ENCODE peak calls at places on chromosomes 11 and 22, in four cellular contexts. One of them, this sample, is unnamed.

GRCh38 chr11:73528013-73528412 is 69.9 kb downstream of the FAM168A start:
- DNase-seq in A549: no peak
- DNase-seq in K562: no peak
- DNase-seq in GM12878: no peak
- DNase-seq in this sample: no peak

GRCh38 chr11:112156153-112156552 is 7.7 kb downstream of the IL18 start:
- DNase-seq in A549: no peak
- DNase-seq in K562: no peak
- DNase-seq in GM12878: no peak
- DNase-seq in this sample: peak

GRCh38 chr11:31767066-31767465 is 44.1 kb downstream of the PAX6 start:
- DNase-seq in A549: no peak
- DNase-seq in K562: no peak
- DNase-seq in GM12878: no peak
- DNase-seq in this sample: no peak

GRCh38 chr22:42819412-42820069 is 37.5 kb downstream of the ARFGAP3 start:
- DNase-seq in A549: no peak
- DNase-seq in K562: no peak
- DNase-seq in GM12878: no peak
- DNase-seq in this sample: no peak

GRCh38 chr11:64245401-64245796 is 1.3 kb downstream of the PPP1R14B start:
- DNase-seq in A549: no peak
- DNase-seq in K562: no peak
- DNase-seq in GM12878: no peak
- DNase-seq in this sample: no peak

GRCh38 chr22:21816787-21817496 is 50.5 kb downstream of the MAPK1 start:
- DNase-seq in A549: peak
- DNase-seq in K562: peak
- DNase-seq in GM12878: peak
- DNase-seq in this sample: peak

GRCh38 chr11:93623938-93624337 is 37.5 kb upstream of the CEP295 start:
- DNase-seq in A549: no peak
- DNase-seq in K562: no peak
- DNase-seq in GM12878: no peak
- DNase-seq in this sample: no peak

GRCh38 chr11:67652965-67653845 is 2.7 kb upstream of the ACY3 start:
- DNase-seq in A549: no peak
- DNase-seq in K562: no peak
- DNase-seq in GM12878: no peak
- DNase-seq in this sample: no peak

GRCh38 chr22:17706451-17706900 is 67.8 kb downstream of the BID start:
- DNase-seq in A549: peak
- DNase-seq in K562: peak
- DNase-seq in GM12878: peak
- DNase-seq in this sample: peak
- TF ChIP-seq ELK1 in A549: no peak
- TF ChIP-seq ELK1 in K562: no peak
- TF ChIP-seq ELK1 in GM12878: no peak
- TF ChIP-seq ELK1 in this sample: no peak

GRCh38 chr11:3853935-3854659 is 1.4 kb upstream of the STIM1 start:
- DNase-seq in A549: no peak
- DNase-seq in K562: peak
- DNase-seq in GM12878: peak
- DNase-seq in this sample: no peak

GRCh38 chr11:3854977-3855807 is at the start of gene STIM1:
- DNase-seq in A549: peak
- DNase-seq in K562: peak
- DNase-seq in GM12878: peak
- DNase-seq in this sample: peak

GRCh38 chr11:3853545-3853842 is 2.0 kb upstream of the STIM1 start:
- DNase-seq in A549: no peak
- DNase-seq in K562: peak
- DNase-seq in GM12878: no peak
- DNase-seq in this sample: no peak

GRCh38 chr11:3855808-3856491 is 486 bp downstream of the STIM1 start:
- DNase-seq in A549: peak
- DNase-seq in K562: peak
- DNase-seq in GM12878: no peak
- DNase-seq in this sample: no peak

GRCh38 chr11:3854660-3854976 is 846 bp upstream of the STIM1 start:
- DNase-seq in A549: no peak
- DNase-seq in K562: no peak
- DNase-seq in GM12878: no peak
- DNase-seq in this sample: no peak
- TF ChIP-seq ELK1 in A549: no peak
- TF ChIP-seq ELK1 in K562: no peak
- TF ChIP-seq ELK1 in GM12878: no peak
- TF ChIP-seq ELK1 in this sample: no peak

GRCh38 chr11:7600205-7600775 is 73.0 kb downstream of the CYB5R2 start:
- DNase-seq in A549: peak
- DNase-seq in K562: peak
- DNase-seq in GM12878: no peak
- DNase-seq in this sample: peak

GRCh38 chr11:7605544-7605943 is 67.8 kb downstream of the CYB5R2 start:
- DNase-seq in A549: peak
- DNase-seq in K562: peak
- DNase-seq in GM12878: no peak
- DNase-seq in this sample: peak

GRCh38 chr11:7606496-7606895 is 66.8 kb downstream of the CYB5R2 start:
- DNase-seq in A549: no peak
- DNase-seq in K562: no peak
- DNase-seq in GM12878: no peak
- DNase-seq in this sample: no peak

GRCh38 chr11:7603031-7603781 is 70.1 kb downstream of the CYB5R2 start:
- DNase-seq in A549: no peak
- DNase-seq in K562: no peak
- DNase-seq in GM12878: no peak
- DNase-seq in this sample: peak

DNA sequence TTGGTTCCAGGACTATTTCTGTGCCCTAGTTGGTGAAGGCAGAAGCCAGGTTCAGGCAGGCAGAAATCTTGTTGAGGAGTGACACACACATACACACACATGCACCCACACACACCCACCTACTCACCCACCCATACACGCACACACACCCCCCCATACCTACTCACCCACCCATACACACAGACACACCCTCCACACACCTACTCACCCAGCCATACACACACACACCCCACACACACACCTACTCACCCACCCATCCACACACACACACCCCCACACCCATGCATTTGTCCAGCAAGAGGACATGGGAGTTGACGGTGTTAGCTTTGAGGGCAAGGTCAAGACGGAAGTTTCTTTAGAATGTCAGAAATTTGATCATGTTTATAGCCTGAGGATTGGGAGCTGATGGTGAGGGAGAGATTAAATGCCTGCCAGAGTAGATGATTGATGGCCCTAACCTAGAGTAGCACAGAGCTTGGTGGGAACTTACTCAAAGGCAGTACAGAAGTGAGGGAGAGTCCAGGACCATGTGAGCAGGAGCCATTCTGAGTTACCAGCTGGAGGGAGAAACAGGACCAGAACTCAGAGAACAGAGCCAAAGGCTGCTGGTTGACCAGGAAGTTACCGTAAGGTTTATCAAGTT is 68.8 kb downstream of the CYB5R2 start:
- DNase-seq in A549: peak
- DNase-seq in K562: peak
- DNase-seq in GM12878: no peak
- DNase-seq in this sample: no peak
- TF ChIP-seq ELK1 in A549: no peak
- TF ChIP-seq ELK1 in K562: no peak
- TF ChIP-seq ELK1 in GM12878: no peak
- TF ChIP-seq ELK1 in this sample: no peak

GRCh38 chr11:100719362-100719761 is 32.3 kb downstream of the ARHGAP42 start:
- DNase-seq in A549: peak
- DNase-seq in K562: no peak
- DNase-seq in GM12878: no peak
- DNase-seq in this sample: peak
- TF ChIP-seq ELK1 in A549: no peak
- TF ChIP-seq ELK1 in K562: no peak
- TF ChIP-seq ELK1 in GM12878: no peak
- TF ChIP-seq ELK1 in this sample: no peak

GRCh38 chr11:13183094-13183825 is 94.3 kb upstream of the BMAL1 start:
- DNase-seq in A549: peak
- DNase-seq in K562: peak
- DNase-seq in GM12878: no peak
- DNase-seq in this sample: peak
- TF ChIP-seq ELK1 in A549: no peak
- TF ChIP-seq ELK1 in K562: no peak
- TF ChIP-seq ELK1 in GM12878: no peak
- TF ChIP-seq ELK1 in this sample: no peak